ENCODE peak calls at places on chromosome 22, in six cellular contexts. H, Y, X, M, C and G are unnamed samples.

GRCh38 chr22:29877620-29878019 is 5.4 kb upstream of the MTMR3 start:
- DNase-seq in Y (no peak), M (no peak), X (peak), C (no peak), H (no peak), G (no peak)

GRCh38 chr22:46795845-46796565 is 33.6 kb downstream of the TBC1D22A start:
- DNase-seq in M (no peak), H (no peak), Y (no peak), X (no peak), C (no peak), G (no peak)

GRCh38 chr22:39349506-39349966 is 255 bp upstream of the SYNGR1 start:
- DNase-seq in M (no peak), Y (no peak), C (no peak), H (no peak), X (peak), G (peak)

GRCh38 chr22:38258895-38259294 is 13.9 kb downstream of the TMEM184B start:
- DNase-seq in H (no peak), C (no peak), M (no peak), X (no peak), Y (no peak), G (no peak)

GRCh38 chr22:26610072-26610958 is 7.5 kb downstream of the CRYBB1 start:
- DNase-seq in Y (no peak), C (no peak), X (peak), H (no peak), M (peak), G (peak)

GRCh38 chr22:48960981-48961655 is 866.6 kb downstream of the BRD1 start:
- DNase-seq in H (no peak), Y (no peak), X (no peak), M (no peak), C (no peak), G (no peak)

GRCh38 chr22:42950281-42950680 is 64.7 kb downstream of the PACSIN2 start:
- DNase-seq in M (no peak), Y (no peak), X (no peak), H (no peak), C (no peak), G (no peak)

GRCh38 chr22:23204125-23204488 is 23.8 kb downstream of the BCR start:
- DNase-seq in C (no peak), H (no peak), X (no peak), Y (no peak), M (no peak), G (no peak)

GRCh38 chr22:43777204-43777671 is 34.9 kb downstream of the EFCAB6 start:
- DNase-seq in X (peak), H (no peak), M (no peak), C (no peak), Y (no peak), G (no peak)

GRCh38 chr22:28976588-28976987 is 85.0 kb downstream of the C22orf31 start:
- DNase-seq in H (no peak), C (no peak), Y (no peak), X (peak), M (no peak), G (no peak)

GRCh38 chr22:19665784-19666662 is 48.3 kb upstream of the SEPTIN5 start:
- DNase-seq in H (no peak), Y (no peak), C (no peak), M (no peak), X (no peak), G (no peak)

GRCh38 chr22:49735411-49736311 is 92.0 kb downstream of the BRD1 start:
- DNase-seq in H (no peak), Y (no peak), C (no peak), M (no peak), X (peak), G (peak)

GRCh38 chr22:37121887-37122591 is 12.5 kb upstream of the TMPRSS6 start:
- DNase-seq in H (peak), Y (peak), M (no peak), C (peak), X (peak), G (peak)

GRCh38 chr22:35611891-35612576 is 5.1 kb downstream of the MB start:
- DNase-seq in C (no peak), H (no peak), M (no peak), X (no peak), Y (no peak), G (no peak)

GRCh38 chr22:49962751-49963646 is 2.4 kb downstream of the PIM3 start:
- DNase-seq in C (peak), M (no peak), Y (peak), H (peak), X (no peak), G (no peak)

GRCh38 chr22:36493690-36494110 is 12.3 kb upstream of the TXN2 start:
- DNase-seq in C (no peak), Y (no peak), M (peak), X (no peak), H (peak), G (no peak)

GRCh38 chr22:20003304-20003703 is 13.3 kb downstream of the ARVCF start:
- DNase-seq in C (no peak), Y (no peak), M (no peak), X (no peak), H (no peak), G (no peak)

GRCh38 chr22:26975381-26975780 is 318.0 kb downstream of the MIAT start:
- DNase-seq in X (peak), H (no peak), M (no peak), Y (no peak), C (no peak), G (no peak)

GRCh38 chr22:38802671-38803121 is 8.8 kb upstream of the DNAL4 start:
- DNase-seq in Y (no peak), X (peak), M (no peak), H (no peak), C (no peak), G (no peak)

GRCh38 chr22:28094831-28095230 is 175.8 kb upstream of the PITPNB start:
- DNase-seq in C (no peak), X (no peak), H (no peak), M (no peak), Y (no peak), G (no peak)

GRCh38 chr22:29011200-29011867 is 50.3 kb downstream of the C22orf31 start:
- DNase-seq in M (no peak), C (no peak), X (no peak), Y (no peak), H (no peak), G (no peak)

GRCh38 chr22:45867118-45867905 is 109.7 kb downstream of the WNT7B start:
- DNase-seq in Y (no peak), H (no peak), M (no peak), C (no peak), X (peak), G (no peak)

GRCh38 chr22:38034278-38034882 is 22.8 kb upstream of the PICK1 start:
- DNase-seq in M (peak), H (no peak), C (no peak), Y (no peak), X (peak), G (no peak)

GRCh38 chr22:30127749-30128166 is 47.5 kb downstream of the HORMAD2 start:
- DNase-seq in X (peak), H (no peak), Y (no peak), C (no peak), M (no peak), G (no peak)

GRCh38 chr22:20471126-20471833 is 24.3 kb downstream of the KLHL22 start:
- DNase-seq in H (no peak), C (no peak), M (no peak), Y (no peak), X (no peak), G (no peak)

GRCh38 chr22:31218565-31219262 is 6.6 kb downstream of the LIMK2 start:
- DNase-seq in X (no peak), Y (no peak), M (no peak), C (no peak), H (no peak), G (no peak)

GRCh38 chr22:36294801-36295200 is 41.9 kb downstream of the APOL1 start:
- DNase-seq in X (no peak), Y (no peak), M (no peak), C (no peak), H (no peak), G (no peak)

GRCh38 chr22:30830907-30831306 is 136.2 kb downstream of the OSBP2 start:
- DNase-seq in Y (no peak), X (peak), H (no peak), C (no peak), M (no peak), G (no peak)

GRCh38 chr22:17135153-17135760 is 14.1 kb upstream of the TMEM121B start:
- DNase-seq in C (no peak), Y (no peak), X (no peak), H (no peak), M (no peak), G (no peak)

GRCh38 chr22:46066691-46067090 is 83.6 kb upstream of the PPARA start:
- DNase-seq in Y (no peak), X (no peak), M (no peak), C (no peak), H (no peak), G (no peak)

GRCh38 chr22:48955351-48956311 is 872.0 kb downstream of the BRD1 start:
- DNase-seq in C (no peak), M (no peak), X (no peak), H (no peak), Y (no peak), G (no peak)

GRCh38 chr22:46660604-46661201 is 40.5 kb downstream of the GRAMD4 start:
- DNase-seq in Y (no peak), C (peak), M (no peak), X (no peak), H (no peak), G (peak)

GRCh38 chr22:50621948-50622722 is 5.8 kb downstream of the ARSA start:
- DNase-seq in C (no peak), Y (no peak), H (peak), X (no peak), M (no peak), G (peak)

GRCh38 chr22:47332246-47332980 is 570.0 kb downstream of the TBC1D22A start:
- DNase-seq in H (no peak), C (no peak), X (no peak), M (no peak), Y (no peak), G (no peak)

GRCh38 chr22:50537765-50538164 is 7.9 kb upstream of the KLHDC7B start:
- DNase-seq in H (no peak), M (no peak), Y (no peak), C (no peak), X (no peak), G (no peak)

GRCh38 chr22:18068381-18068988 is 9.3 kb upstream of the PEX26 start:
- DNase-seq in M (no peak), H (no peak), X (peak), C (no peak), Y (no peak), G (no peak)

GRCh38 chr22:44360306-44360685 is 47.5 kb upstream of the SHISAL1 start:
- DNase-seq in X (no peak), Y (no peak), H (no peak), M (no peak), C (no peak), G (no peak)

GRCh38 chr22:30277547-30278344 is 11.1 kb upstream of the OSM start:
- DNase-seq in M (no peak), X (peak), C (no peak), Y (no peak), H (no peak), G (no peak)

GRCh38 chr22:22865311-22866072 is 22.1 kb upstream of the IGLL5 start:
- DNase-seq in X (no peak), H (peak), C (no peak), M (no peak), Y (no peak), G (peak)